ENCODE peak calls at places on chromosomes 7 and 10, in ten cellular contexts. B is LoVo; N is cardiac septum; J is NCI-H345; M is T-helper 9 cell; O is mucosa of gallbladder; G is CD8-positive, alpha-beta T cell; H is GM03348; V is HFFc6; Q is PC-9. X is an unnamed sample.

GRCh38 chr10:97861351-97861750 is 11.7 kb downstream of the GOLGA7B start:
- DNase-seq in M (no peak), Q (peak; percentile 47), N (no peak), V (peak; percentile 89), G (no peak), O (peak; percentile 56), H (peak; percentile 80), B (peak; percentile 11), J (peak; percentile 2), X (no peak)

GRCh38 chr10:125344573-125345121 is 184.3 kb upstream of the CTBP2 start:
- DNase-seq in G (no peak), N (no peak), M (no peak), Q (no peak), O (peak; percentile 28), B (no peak), J (no peak), H (no peak), V (no peak), X (no peak)

GRCh38 chr7:155590215-155591023 is 44.1 kb upstream of the CNPY1 start:
- DNase-seq in M (no peak), B (no peak), G (no peak), V (peak; percentile 52), H (no peak), O (no peak), Q (no peak), N (peak; percentile 94), J (peak; percentile 41), X (peak; percentile 43)

GRCh38 chr7:47846117-47846836 is 102.0 kb downstream of the PKD1L1 start:
- DNase-seq in N (no peak), J (no peak), M (no peak), V (peak; percentile 57), G (no peak), Q (peak; percentile 23), B (peak; percentile 57), H (peak; percentile 40), O (no peak), X (peak; percentile 73)

GRCh38 chr10:63494951-63495350 is 26.2 kb upstream of the REEP3 start:
- DNase-seq in V (no peak), H (no peak), G (no peak), Q (no peak), O (no peak), M (no peak), N (no peak), J (no peak), B (no peak), X (no peak)

GRCh38 chr7:44315504-44315903 is 9.9 kb downstream of the CAMK2B start:
- DNase-seq in G (no peak), Q (no peak), V (no peak), B (no peak), O (no peak), N (no peak), J (no peak), M (no peak), H (no peak), X (no peak)

GRCh38 chr10:103759100-103759781 is 96.1 kb downstream of the SH3PXD2A start:
- DNase-seq in J (no peak), H (peak; percentile 78), N (no peak), Q (peak; percentile 28), G (no peak), M (no peak), V (peak; percentile 86), O (peak; percentile 73), B (no peak), X (peak; percentile 81)

GRCh38 chr7:52992479-52993195 is 42.8 kb upstream of the POM121L12 start:
- DNase-seq in V (no peak), B (no peak), J (no peak), H (no peak), G (no peak), Q (no peak), M (no peak), N (no peak), O (no peak), X (no peak)

GRCh38 chr10:130231211-130231850 is 95.1 kb downstream of the GLRX3 start:
- DNase-seq in G (no peak), M (no peak), H (no peak), Q (no peak), N (peak; percentile 63), V (no peak), O (no peak), B (no peak), J (no peak), X (no peak)

GRCh38 chr10:62336404-62336803 is 37.8 kb upstream of the ZNF365 start:
- DNase-seq in B (no peak), J (no peak), G (no peak), V (no peak), N (no peak), M (no peak), H (no peak), Q (no peak), O (no peak), X (no peak)

GRCh38 chr10:75972494-75973276 is 541.3 kb downstream of the LRMDA start:
- DNase-seq in O (no peak), J (peak; percentile 56), H (no peak), M (no peak), V (peak; percentile 16), N (no peak), G (no peak), B (no peak), Q (no peak), X (peak; percentile 0)

GRCh38 chr7:35727571-35727970 is 32.6 kb upstream of the HERPUD2 start:
- DNase-seq in N (no peak), Q (no peak), M (no peak), V (no peak), G (peak; percentile 30), H (peak; percentile 48), O (no peak), B (no peak), J (no peak), X (no peak)